ENCODE peak calls at places on chromosomes 11 and 22, in four cellular contexts. One of them, this sample, is unnamed.

GRCh38 chr11:102293873-102294601 is 23.2 kb upstream of the BIRC3 start:
- DNase-seq in GM23338: peak; percentile 65
- DNase-seq in RWPE1: peak; percentile 31
- DNase-seq in dorsolateral prefrontal cortex: no peak
- DNase-seq in this sample: peak; percentile 50

GRCh38 chr11:70577948-70578347 is 179.6 kb downstream of the CTTN start:
- DNase-seq in GM23338: no peak
- DNase-seq in RWPE1: no peak
- DNase-seq in dorsolateral prefrontal cortex: no peak
- DNase-seq in this sample: no peak

GRCh38 chr11:121615506-121615905 is 162.7 kb upstream of the SORL1-AS1 start:
- DNase-seq in dorsolateral prefrontal cortex: no peak
- DNase-seq in GM23338: no peak
- DNase-seq in RWPE1: no peak
- DNase-seq in this sample: no peak

GRCh38 chr11:7691759-7692334 is 14.4 kb downstream of the OVCH2 start:
- DNase-seq in GM23338: no peak
- DNase-seq in dorsolateral prefrontal cortex: no peak
- DNase-seq in RWPE1: no peak
- DNase-seq in this sample: no peak

GRCh38 chr11:119619665-119620064 is 109.3 kb downstream of the NECTIN1 start:
- DNase-seq in GM23338: no peak
- DNase-seq in dorsolateral prefrontal cortex: no peak
- DNase-seq in RWPE1: no peak
- DNase-seq in this sample: no peak

GRCh38 chr22:20530368-20531153 is 23.2 kb downstream of the MED15 start:
- DNase-seq in dorsolateral prefrontal cortex: no peak
- DNase-seq in GM23338: no peak
- DNase-seq in RWPE1: peak; percentile 86
- DNase-seq in this sample: peak; percentile 20

GRCh38 chr11:88421530-88421929 is 84.0 kb upstream of the CTSC start:
- DNase-seq in dorsolateral prefrontal cortex: no peak
- DNase-seq in RWPE1: peak; percentile 41
- DNase-seq in GM23338: peak; percentile 32
- DNase-seq in this sample: no peak

GRCh38 chr22:46390652-46391301 is 55.3 kb downstream of the TRMU start:
- DNase-seq in RWPE1: peak; percentile 25
- DNase-seq in dorsolateral prefrontal cortex: peak; percentile 56
- DNase-seq in GM23338: no peak
- DNase-seq in this sample: peak; percentile 17

GRCh38 chr11:78783301-78783700 is 208.6 kb upstream of the NARS2 start:
- DNase-seq in RWPE1: no peak
- DNase-seq in GM23338: no peak
- DNase-seq in dorsolateral prefrontal cortex: no peak
- DNase-seq in this sample: no peak

GRCh38 chr22:41589601-41590365 is at the start of gene PMM1:
- DNase-seq in dorsolateral prefrontal cortex: peak; percentile 100
- DNase-seq in GM23338: peak; percentile 100
- DNase-seq in RWPE1: peak; percentile 99
- DNase-seq in this sample: peak; percentile 100

GRCh38 chr11:67516806-67517205 is 6.4 kb downstream of the CABP2 start:
- DNase-seq in RWPE1: no peak
- DNase-seq in GM23338: no peak
- DNase-seq in dorsolateral prefrontal cortex: no peak
- DNase-seq in this sample: no peak

GRCh38 chr22:41826001-41826400 is 6.9 kb upstream of the SREBF2 start:
- DNase-seq in GM23338: no peak
- DNase-seq in RWPE1: no peak
- DNase-seq in dorsolateral prefrontal cortex: no peak
- DNase-seq in this sample: no peak

GRCh38 chr22:39098026-39098425 is 982 bp downstream of the APOBEC3H start:
- DNase-seq in GM23338: peak; percentile 81
- DNase-seq in RWPE1: no peak
- DNase-seq in dorsolateral prefrontal cortex: no peak
- DNase-seq in this sample: no peak

GRCh38 chr11:121104223-121104831 is 3.3 kb downstream of the TECTA start:
- DNase-seq in RWPE1: no peak
- DNase-seq in dorsolateral prefrontal cortex: no peak
- DNase-seq in GM23338: peak; percentile 75
- DNase-seq in this sample: no peak

GRCh38 chr11:78231962-78232459 is 43.3 kb downstream of the USP35 start:
- DNase-seq in dorsolateral prefrontal cortex: no peak
- DNase-seq in GM23338: no peak
- DNase-seq in RWPE1: peak; percentile 13
- DNase-seq in this sample: no peak

GRCh38 chr11:126515501-126515900 is 160.0 kb downstream of the ST3GAL4 start:
- DNase-seq in RWPE1: no peak
- DNase-seq in GM23338: no peak
- DNase-seq in dorsolateral prefrontal cortex: no peak
- DNase-seq in this sample: no peak

GRCh38 chr11:102534261-102534872 is 3.8 kb upstream of the MMP7 start:
- DNase-seq in dorsolateral prefrontal cortex: no peak
- DNase-seq in RWPE1: no peak
- DNase-seq in GM23338: no peak
- DNase-seq in this sample: no peak

GRCh38 chr11:104624021-104624420 is 274.2 kb downstream of the CASP12 start:
- DNase-seq in RWPE1: no peak
- DNase-seq in dorsolateral prefrontal cortex: no peak
- DNase-seq in GM23338: peak; percentile 61
- DNase-seq in this sample: peak; percentile 20

GRCh38 chr11:13316528-13316961 is 39.0 kb downstream of the BMAL1 start:
- DNase-seq in dorsolateral prefrontal cortex: no peak
- DNase-seq in RWPE1: peak; percentile 36
- DNase-seq in GM23338: no peak
- DNase-seq in this sample: no peak

GRCh38 chr11:34732831-34733230 is 111.9 kb downstream of the EHF start:
- DNase-seq in dorsolateral prefrontal cortex: no peak
- DNase-seq in GM23338: no peak
- DNase-seq in RWPE1: no peak
- DNase-seq in this sample: no peak

GRCh38 chr11:2270322-2271076 is at the start of gene ASCL2:
- DNase-seq in dorsolateral prefrontal cortex: no peak
- DNase-seq in RWPE1: no peak
- DNase-seq in GM23338: peak; percentile 45
- DNase-seq in this sample: no peak

GRCh38 chr11:78796956-78797355 is 222.3 kb upstream of the NARS2 start:
- DNase-seq in RWPE1: peak; percentile 14
- DNase-seq in dorsolateral prefrontal cortex: no peak
- DNase-seq in GM23338: no peak
- DNase-seq in this sample: peak; percentile 79

GRCh38 chr11:2747236-2748015 is 47.6 kb upstream of the KCNQ1OT1 start:
- DNase-seq in dorsolateral prefrontal cortex: no peak
- DNase-seq in RWPE1: no peak
- DNase-seq in GM23338: no peak
- DNase-seq in this sample: no peak

GRCh38 chr11:60343094-60343704 is 16.1 kb downstream of the MS4A6E start:
- DNase-seq in GM23338: peak; percentile 67
- DNase-seq in RWPE1: no peak
- DNase-seq in dorsolateral prefrontal cortex: no peak
- DNase-seq in this sample: peak; percentile 14

GRCh38 chr11:86737752-86738151 is 62.6 kb upstream of the PRSS23 start:
- DNase-seq in RWPE1: no peak
- DNase-seq in dorsolateral prefrontal cortex: no peak
- DNase-seq in GM23338: no peak
- DNase-seq in this sample: peak; percentile 95

GRCh38 chr11:120192831-120193625 is 17.8 kb upstream of the OAF start:
- DNase-seq in RWPE1: no peak
- DNase-seq in GM23338: no peak
- DNase-seq in dorsolateral prefrontal cortex: no peak
- DNase-seq in this sample: no peak

GRCh38 chr11:3001496-3001895 is 9.4 kb upstream of the NAP1L4 start:
- DNase-seq in dorsolateral prefrontal cortex: peak; percentile 72
- DNase-seq in GM23338: no peak
- DNase-seq in RWPE1: no peak
- DNase-seq in this sample: no peak

GRCh38 chr11:27012254-27012921 is 18.5 kb downstream of the FIBIN start:
- DNase-seq in GM23338: peak; percentile 6
- DNase-seq in RWPE1: no peak
- DNase-seq in dorsolateral prefrontal cortex: no peak
- DNase-seq in this sample: peak; percentile 72

GRCh38 chr11:118238397-118238796 is 13.6 kb upstream of the JAML start:
- DNase-seq in dorsolateral prefrontal cortex: no peak
- DNase-seq in RWPE1: no peak
- DNase-seq in GM23338: no peak
- DNase-seq in this sample: no peak

GRCh38 chr11:131077340-131077739 is 161.1 kb upstream of the SNX19 start:
- DNase-seq in GM23338: no peak
- DNase-seq in RWPE1: no peak
- DNase-seq in dorsolateral prefrontal cortex: no peak
- DNase-seq in this sample: no peak

GRCh38 chr11:46383974-46384701 is 2.7 kb downstream of the MDK start:
- DNase-seq in RWPE1: peak; percentile 67
- DNase-seq in dorsolateral prefrontal cortex: no peak
- DNase-seq in GM23338: no peak
- DNase-seq in this sample: no peak

GRCh38 chr11:44623716-44624491 is 58.4 kb downstream of the CD82 start:
- DNase-seq in RWPE1: no peak
- DNase-seq in dorsolateral prefrontal cortex: no peak
- DNase-seq in GM23338: no peak
- DNase-seq in this sample: peak; percentile 52

DNA sequence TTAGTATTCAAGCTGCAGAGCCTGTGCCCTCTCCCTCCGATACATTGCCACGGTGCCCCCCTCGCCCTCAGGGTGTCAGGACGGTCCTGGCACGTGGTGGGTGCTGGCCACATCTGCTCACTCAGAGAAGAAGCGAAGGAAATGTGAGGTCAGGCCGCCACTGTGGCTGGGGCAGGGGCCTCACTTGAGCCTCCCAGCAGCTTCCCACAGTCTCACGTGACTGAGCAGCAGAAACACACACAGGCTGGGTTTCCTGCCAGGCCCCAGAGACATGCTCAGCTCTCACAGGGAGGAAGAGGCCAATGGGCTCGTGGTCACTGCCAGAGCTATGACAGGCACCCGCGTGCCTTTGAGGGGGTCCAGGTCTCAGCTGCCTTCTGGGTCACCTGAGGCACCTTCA is 37.9 kb upstream of the PRR5 start:
- DNase-seq in RWPE1: no peak
- DNase-seq in dorsolateral prefrontal cortex: no peak
- DNase-seq in GM23338: no peak
- DNase-seq in this sample: peak; percentile 62
- H3K27ac ChIP-seq in RWPE1: no peak overlapping the region
- H3K27ac ChIP-seq in dorsolateral prefrontal cortex: peak overlapping the region; percentile 8
- H3K27ac ChIP-seq in GM23338: no peak overlapping the region
- H3K27ac ChIP-seq in this sample: no peak overlapping the region

GRCh38 chr11:36447947-36448346 is 62.1 kb downstream of the TRAF6 start:
- DNase-seq in dorsolateral prefrontal cortex: no peak
- DNase-seq in GM23338: no peak
- DNase-seq in RWPE1: peak; percentile 48
- DNase-seq in this sample: no peak
- H3K27ac ChIP-seq in dorsolateral prefrontal cortex: no peak overlapping the region
- H3K27ac ChIP-seq in GM23338: no peak overlapping the region
- H3K27ac ChIP-seq in RWPE1: no peak overlapping the region
- H3K27ac ChIP-seq in this sample: no peak overlapping the region

DNA sequence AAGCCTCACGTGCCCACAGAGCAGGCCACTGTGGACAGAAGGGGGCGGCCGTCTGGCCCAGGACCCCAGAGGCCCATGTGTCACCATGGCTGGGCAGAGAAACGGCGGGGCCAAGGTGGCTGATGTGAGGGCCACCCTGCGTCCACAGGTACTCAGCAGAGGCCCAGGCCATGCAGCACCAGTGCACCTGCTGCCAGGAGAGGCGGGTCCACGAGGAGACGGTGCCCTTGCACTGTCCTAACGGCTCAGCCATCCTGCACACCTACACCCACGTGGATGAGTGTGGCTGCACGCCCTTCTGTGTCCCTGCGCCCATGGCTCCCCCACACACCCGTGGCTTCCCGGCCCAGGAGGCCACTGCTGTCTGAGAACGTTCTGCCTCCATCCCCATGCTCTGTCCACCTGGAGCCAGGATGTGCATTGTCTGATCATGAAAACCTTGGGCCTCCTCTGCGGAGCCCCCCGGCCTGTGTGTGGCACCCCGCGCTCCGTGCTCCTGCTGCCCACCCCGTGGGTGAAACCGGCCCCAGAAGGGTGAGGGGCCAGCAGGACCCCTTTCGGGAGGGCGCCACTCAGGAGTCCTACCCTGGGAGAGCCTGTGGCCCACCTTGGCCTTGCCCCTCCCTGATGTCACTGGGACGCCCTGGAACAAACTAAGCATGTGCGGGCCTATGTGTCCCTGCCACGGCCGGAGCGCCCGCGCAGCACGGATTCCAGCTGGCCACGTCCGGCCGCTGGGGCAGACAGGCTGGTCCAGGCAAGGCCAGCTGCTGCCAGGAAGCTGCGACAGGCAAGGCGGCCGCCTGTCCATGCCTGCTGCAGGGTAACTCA is 38.6 kb downstream of the MUC5B start:
- DNase-seq in GM23338: no peak
- DNase-seq in RWPE1: no peak
- DNase-seq in dorsolateral prefrontal cortex: no peak
- DNase-seq in this sample: no peak
- H3K27ac ChIP-seq in GM23338: no peak overlapping the region
- H3K27ac ChIP-seq in RWPE1: peak overlapping the region; percentile 86
- H3K27ac ChIP-seq in dorsolateral prefrontal cortex: no peak overlapping the region
- H3K27ac ChIP-seq in this sample: no peak overlapping the region

GRCh38 chr11:114285599-114285998 is 10.6 kb upstream of the NNMT start:
- DNase-seq in RWPE1: peak; percentile 38
- DNase-seq in dorsolateral prefrontal cortex: no peak
- DNase-seq in GM23338: peak; percentile 33
- DNase-seq in this sample: no peak
- H3K27ac ChIP-seq in RWPE1: peak overlapping the region; percentile 92
- H3K27ac ChIP-seq in dorsolateral prefrontal cortex: no peak overlapping the region
- H3K27ac ChIP-seq in GM23338: no peak overlapping the region
- H3K27ac ChIP-seq in this sample: no peak overlapping the region